ENCODE peak calls at places on chromosomes 12 and 14, in eight cellular contexts. I is AG09309, M is PC-3, X is colonic mucosa, E is pancreas, D is lower leg skin, B is left ventricle myocardium inferior, C is small intestine. F is an unnamed sample.

GRCh38 chr14:55245657-55246268 is 25.5 kb upstream of the FBXO34 start:
- DNase-seq in E (peak), C (peak), M (peak), D (no peak), X (peak), B (no peak), I (no peak), F (no peak)

GRCh38 chr12:54357802-54358619 is 6.3 kb downstream of the GPR84 start:
- DNase-seq in X (no peak), M (peak), D (no peak), B (no peak), E (no peak), C (no peak), I (no peak), F (no peak)

GRCh38 chr12:94614288-94614721 is 36.1 kb downstream of the TMCC3 start:
- DNase-seq in I (no peak), X (no peak), E (no peak), D (no peak), M (peak), C (no peak), B (no peak), F (peak)

GRCh38 chr14:50085570-50086315 is 30.6 kb downstream of the VCPKMT start:
- DNase-seq in B (no peak), C (no peak), X (no peak), I (peak), M (peak), E (no peak), D (no peak), F (peak)

GRCh38 chr14:24075485-24076301 is 4.3 kb downstream of the CPNE6 start:
- DNase-seq in D (no peak), M (no peak), X (no peak), B (no peak), E (no peak), I (no peak), C (peak), F (no peak)

GRCh38 chr14:51573607-51574006 is 78.1 kb upstream of the FRMD6 start:
- DNase-seq in M (no peak), E (no peak), C (no peak), D (no peak), I (no peak), B (no peak), X (no peak), F (no peak)

GRCh38 chr12:48185181-48185919 is 1.9 kb downstream of the CCDC184 start:
- DNase-seq in I (no peak), B (no peak), X (no peak), D (no peak), M (no peak), C (no peak), E (no peak), F (no peak)

GRCh38 chr12:95204141-95204866 is 13.0 kb downstream of the FGD6 start:
- DNase-seq in M (peak), B (no peak), I (peak), X (peak), C (peak), E (peak), D (peak), F (peak)

GRCh38 chr12:4221157-4221556 is 52.4 kb upstream of the CCND2 start:
- DNase-seq in X (no peak), I (no peak), C (no peak), E (no peak), M (no peak), D (no peak), B (no peak), F (peak)

GRCh38 chr12:50599366-50600095 is 94.7 kb downstream of the DIP2B start:
- DNase-seq in D (no peak), X (no peak), C (no peak), E (no peak), B (no peak), I (no peak), M (no peak), F (no peak)

DNA sequence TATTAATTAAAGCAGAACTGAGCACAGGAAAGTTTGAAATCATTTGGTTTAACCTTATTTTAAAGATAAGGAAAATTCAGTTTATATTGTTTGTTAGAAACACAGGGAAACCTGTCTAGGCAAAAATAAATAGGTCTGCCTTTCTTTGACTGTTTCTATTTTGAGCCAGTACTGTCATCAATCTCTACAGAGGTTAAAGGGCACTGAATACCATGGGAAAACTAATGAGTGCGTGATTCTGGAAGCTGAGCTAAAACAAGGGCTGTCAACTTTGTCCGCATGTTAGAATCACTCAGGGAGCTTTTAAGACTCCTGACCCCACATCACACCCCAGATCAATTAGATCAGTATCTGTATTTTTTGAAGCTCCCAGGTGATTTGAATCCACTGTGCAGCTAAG is 38.8 kb downstream of the NOPCHAP1 start:
- DNase-seq in I (no peak), C (no peak), M (no peak), B (no peak), X (no peak), D (no peak), E (no peak), F (no peak)
- H3K4me3 ChIP-seq in I (no peak), C (no peak), M (no peak), B (no peak), X (no peak), D (no peak), E (no peak), F (no peak)

DNA sequence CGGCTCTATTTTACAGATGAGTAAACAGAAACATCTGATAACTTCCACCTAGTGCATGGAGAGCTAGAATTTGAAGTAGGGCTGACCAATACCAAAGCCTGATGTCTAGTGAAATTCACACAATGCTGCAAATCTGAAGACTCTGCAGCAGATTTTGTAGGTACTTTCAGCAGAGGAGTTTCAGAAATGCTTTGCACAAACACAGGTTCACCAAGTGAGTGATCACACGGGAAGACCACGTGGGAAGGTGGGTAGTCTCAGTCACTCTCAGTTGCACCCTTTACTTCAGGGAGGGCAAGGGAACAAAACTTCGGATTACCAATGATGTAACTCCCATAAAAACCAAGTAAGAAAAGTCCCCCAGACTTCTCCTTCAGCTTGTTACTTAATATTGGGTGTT is 63.3 kb upstream of the DAAM1 start:
- DNase-seq in C (no peak), X (no peak), M (no peak), B (no peak), I (no peak), E (no peak), D (no peak), F (no peak)
- H3K4me3 ChIP-seq in C (no peak), X (no peak), M (no peak), B (no peak), I (no peak), E (no peak), D (no peak), F (no peak)

GRCh38 chr12:13133886-13134285 is 30.4 kb upstream of the GSG1 start:
- DNase-seq in B (no peak), E (no peak), M (no peak), D (no peak), X (no peak), C (no peak), I (no peak), F (no peak)

GRCh38 chr12:13130981-13131380 is 27.5 kb upstream of the GSG1 start:
- DNase-seq in B (no peak), I (no peak), X (no peak), C (no peak), E (no peak), M (no peak), D (no peak), F (no peak)

GRCh38 chr12:13135336-13136178 is 32.1 kb upstream of the GSG1 start:
- DNase-seq in D (peak), M (peak), E (peak), C (no peak), B (no peak), X (no peak), I (peak), F (peak)
- H3K4me3 ChIP-seq in D (no peak), M (peak), E (no peak), C (no peak), B (no peak), X (no peak), I (peak), F (no peak)

GRCh38 chr12:7061138-7061537 is 620 bp downstream of the C1S start:
- DNase-seq in I (no peak), X (no peak), B (no peak), D (peak), E (no peak), C (no peak), M (no peak), F (no peak)

GRCh38 chr12:7061596-7061995 is 1.1 kb downstream of the C1S start:
- DNase-seq in C (no peak), I (no peak), X (no peak), D (peak), B (no peak), M (no peak), E (no peak), F (no peak)

GRCh38 chr12:7058850-7059249 is 1.7 kb upstream of the C1S start:
- DNase-seq in I (no peak), X (no peak), D (no peak), B (no peak), M (no peak), C (no peak), E (no peak), F (no peak)

GRCh38 chr12:7059780-7060179 is 738 bp upstream of the C1S start:
- DNase-seq in D (no peak), E (no peak), C (no peak), B (no peak), I (no peak), X (no peak), M (no peak), F (no peak)

GRCh38 chr12:7060353-7060954 is at the start of gene C1S:
- DNase-seq in C (peak), D (peak), E (peak), I (peak), B (peak), X (peak), M (peak), F (peak)
- H3K4me3 ChIP-seq in C (no peak), D (no peak), E (no peak), I (peak), B (peak), X (peak), M (no peak), F (peak)